ENCODE peak calls at places on chromosomes 6 and 20, in ten cellular contexts. One of them, this sample, is unnamed.

GRCh38 chr20:57321142-57321541 is 8.5 kb upstream of the SPO11 start:
- DNase-seq in HEK293T: no peak
- DNase-seq in AG09309: no peak
- DNase-seq in substantia nigra: no peak
- DNase-seq in NCI-H1092: no peak
- DNase-seq in NCI-H748 treated with DMSO at 0.1 percent for 48 hours: no peak
- DNase-seq in stimulated activated CD4-positive, alpha-beta T cell treated with anti-CD3 and anti-CD28 coated beads, Interleukin-4, amount 100 ng/mL, for 1 hour: no peak
- DNase-seq in WTC11: no peak
- DNase-seq in Calu3: no peak
- DNase-seq in NCI-H526: no peak
- DNase-seq in this sample: no peak

GRCh38 chr20:6590891-6591679 is 176.4 kb upstream of the BMP2 start:
- DNase-seq in NCI-H526: no peak
- DNase-seq in NCI-H1092: no peak
- DNase-seq in HEK293T: no peak
- DNase-seq in NCI-H748 treated with DMSO at 0.1 percent for 48 hours: no peak
- DNase-seq in Calu3: peak
- DNase-seq in substantia nigra: no peak
- DNase-seq in stimulated activated CD4-positive, alpha-beta T cell treated with anti-CD3 and anti-CD28 coated beads, Interleukin-4, amount 100 ng/mL, for 1 hour: no peak
- DNase-seq in AG09309: peak
- DNase-seq in WTC11: no peak
- DNase-seq in this sample: peak

GRCh38 chr6:97293198-97293696 is 10.2 kb upstream of the MMS22L start:
- DNase-seq in stimulated activated CD4-positive, alpha-beta T cell treated with anti-CD3 and anti-CD28 coated beads, Interleukin-4, amount 100 ng/mL, for 1 hour: no peak
- DNase-seq in NCI-H748 treated with DMSO at 0.1 percent for 48 hours: no peak
- DNase-seq in AG09309: no peak
- DNase-seq in Calu3: no peak
- DNase-seq in HEK293T: no peak
- DNase-seq in NCI-H1092: no peak
- DNase-seq in WTC11: no peak
- DNase-seq in substantia nigra: no peak
- DNase-seq in NCI-H526: no peak
- DNase-seq in this sample: no peak

GRCh38 chr6:121780325-121781313 is 345.2 kb downstream of the GJA1 start:
- DNase-seq in Calu3: no peak
- DNase-seq in NCI-H748 treated with DMSO at 0.1 percent for 48 hours: no peak
- DNase-seq in AG09309: peak
- DNase-seq in HEK293T: peak
- DNase-seq in substantia nigra: no peak
- DNase-seq in NCI-H526: no peak
- DNase-seq in stimulated activated CD4-positive, alpha-beta T cell treated with anti-CD3 and anti-CD28 coated beads, Interleukin-4, amount 100 ng/mL, for 1 hour: no peak
- DNase-seq in WTC11: no peak
- DNase-seq in NCI-H1092: no peak
- DNase-seq in this sample: peak

GRCh38 chr6:169963581-169964297 is 212.3 kb downstream of the ERMARD start:
- DNase-seq in WTC11: no peak
- DNase-seq in HEK293T: no peak
- DNase-seq in NCI-H748 treated with DMSO at 0.1 percent for 48 hours: no peak
- DNase-seq in AG09309: no peak
- DNase-seq in stimulated activated CD4-positive, alpha-beta T cell treated with anti-CD3 and anti-CD28 coated beads, Interleukin-4, amount 100 ng/mL, for 1 hour: no peak
- DNase-seq in substantia nigra: no peak
- DNase-seq in Calu3: no peak
- DNase-seq in NCI-H526: no peak
- DNase-seq in NCI-H1092: no peak
- DNase-seq in this sample: no peak

GRCh38 chr6:27237089-27237723 is 10.3 kb upstream of the PRSS16 start:
- DNase-seq in AG09309: peak
- DNase-seq in Calu3: peak
- DNase-seq in NCI-H748 treated with DMSO at 0.1 percent for 48 hours: no peak
- DNase-seq in HEK293T: peak
- DNase-seq in substantia nigra: no peak
- DNase-seq in NCI-H1092: no peak
- DNase-seq in WTC11: peak
- DNase-seq in stimulated activated CD4-positive, alpha-beta T cell treated with anti-CD3 and anti-CD28 coated beads, Interleukin-4, amount 100 ng/mL, for 1 hour: peak
- DNase-seq in NCI-H526: no peak
- DNase-seq in this sample: peak

GRCh38 chr6:9401936-9402335 is 966.6 kb upstream of the SLC35B3 start:
- DNase-seq in NCI-H526: no peak
- DNase-seq in WTC11: no peak
- DNase-seq in NCI-H1092: no peak
- DNase-seq in substantia nigra: no peak
- DNase-seq in NCI-H748 treated with DMSO at 0.1 percent for 48 hours: no peak
- DNase-seq in HEK293T: no peak
- DNase-seq in stimulated activated CD4-positive, alpha-beta T cell treated with anti-CD3 and anti-CD28 coated beads, Interleukin-4, amount 100 ng/mL, for 1 hour: no peak
- DNase-seq in AG09309: no peak
- DNase-seq in Calu3: no peak
- DNase-seq in this sample: no peak

GRCh38 chr6:84033523-84034451 is at the start of gene MRAP2:
- DNase-seq in NCI-H526: no peak
- DNase-seq in stimulated activated CD4-positive, alpha-beta T cell treated with anti-CD3 and anti-CD28 coated beads, Interleukin-4, amount 100 ng/mL, for 1 hour: no peak
- DNase-seq in Calu3: peak
- DNase-seq in substantia nigra: no peak
- DNase-seq in AG09309: no peak
- DNase-seq in HEK293T: peak
- DNase-seq in NCI-H1092: peak
- DNase-seq in NCI-H748 treated with DMSO at 0.1 percent for 48 hours: no peak
- DNase-seq in WTC11: peak
- DNase-seq in this sample: no peak

GRCh38 chr20:62950741-62951140 is 1.8 kb upstream of the SLC17A9 start:
- DNase-seq in substantia nigra: no peak
- DNase-seq in Calu3: no peak
- DNase-seq in AG09309: no peak
- DNase-seq in NCI-H526: no peak
- DNase-seq in HEK293T: no peak
- DNase-seq in stimulated activated CD4-positive, alpha-beta T cell treated with anti-CD3 and anti-CD28 coated beads, Interleukin-4, amount 100 ng/mL, for 1 hour: no peak
- DNase-seq in NCI-H748 treated with DMSO at 0.1 percent for 48 hours: no peak
- DNase-seq in WTC11: no peak
- DNase-seq in NCI-H1092: no peak
- DNase-seq in this sample: no peak

GRCh38 chr20:37179671-37180524 is 550 bp upstream of the MROH8 start:
- DNase-seq in NCI-H526: no peak
- DNase-seq in WTC11: no peak
- DNase-seq in NCI-H1092: no peak
- DNase-seq in substantia nigra: no peak
- DNase-seq in HEK293T: no peak
- DNase-seq in Calu3: no peak
- DNase-seq in NCI-H748 treated with DMSO at 0.1 percent for 48 hours: no peak
- DNase-seq in AG09309: no peak
- DNase-seq in stimulated activated CD4-positive, alpha-beta T cell treated with anti-CD3 and anti-CD28 coated beads, Interleukin-4, amount 100 ng/mL, for 1 hour: no peak
- DNase-seq in this sample: peak

GRCh38 chr6:132202569-132202968 is 198.7 kb downstream of the MOXD1 start:
- DNase-seq in AG09309: peak
- DNase-seq in WTC11: no peak
- DNase-seq in HEK293T: no peak
- DNase-seq in stimulated activated CD4-positive, alpha-beta T cell treated with anti-CD3 and anti-CD28 coated beads, Interleukin-4, amount 100 ng/mL, for 1 hour: no peak
- DNase-seq in NCI-H1092: no peak
- DNase-seq in substantia nigra: no peak
- DNase-seq in Calu3: no peak
- DNase-seq in NCI-H526: no peak
- DNase-seq in NCI-H748 treated with DMSO at 0.1 percent for 48 hours: no peak
- DNase-seq in this sample: peak

GRCh38 chr6:36874016-36874442 is 574 bp downstream of the PPIL1 start:
- DNase-seq in NCI-H1092: no peak
- DNase-seq in HEK293T: no peak
- DNase-seq in NCI-H526: no peak
- DNase-seq in NCI-H748 treated with DMSO at 0.1 percent for 48 hours: no peak
- DNase-seq in stimulated activated CD4-positive, alpha-beta T cell treated with anti-CD3 and anti-CD28 coated beads, Interleukin-4, amount 100 ng/mL, for 1 hour: no peak
- DNase-seq in Calu3: no peak
- DNase-seq in WTC11: no peak
- DNase-seq in substantia nigra: no peak
- DNase-seq in AG09309: no peak
- DNase-seq in this sample: peak

GRCh38 chr6:110039996-110040383 is 61.9 kb downstream of the GPR6 start:
- DNase-seq in NCI-H748 treated with DMSO at 0.1 percent for 48 hours: peak
- DNase-seq in NCI-H1092: peak
- DNase-seq in Calu3: peak
- DNase-seq in HEK293T: no peak
- DNase-seq in stimulated activated CD4-positive, alpha-beta T cell treated with anti-CD3 and anti-CD28 coated beads, Interleukin-4, amount 100 ng/mL, for 1 hour: peak
- DNase-seq in NCI-H526: peak
- DNase-seq in substantia nigra: no peak
- DNase-seq in WTC11: peak
- DNase-seq in AG09309: no peak
- DNase-seq in this sample: no peak

GRCh38 chr6:44653761-44654218 is 266.3 kb downstream of the CDC5L start:
- DNase-seq in NCI-H1092: no peak
- DNase-seq in HEK293T: no peak
- DNase-seq in substantia nigra: no peak
- DNase-seq in stimulated activated CD4-positive, alpha-beta T cell treated with anti-CD3 and anti-CD28 coated beads, Interleukin-4, amount 100 ng/mL, for 1 hour: no peak
- DNase-seq in NCI-H748 treated with DMSO at 0.1 percent for 48 hours: no peak
- DNase-seq in AG09309: no peak
- DNase-seq in WTC11: no peak
- DNase-seq in Calu3: no peak
- DNase-seq in NCI-H526: no peak
- DNase-seq in this sample: no peak

This sample was measured in fibroblast of gingiva.